ENCODE peak calls at places on chromosomes 12 and 14, in ten cellular contexts. One of them, this sample, is unnamed.

GRCh38 chr12:28257411-28257810 is 67.2 kb downstream of the CCDC91 start:
- DNase-seq in upper lobe of left lung: no peak
- DNase-seq in K562: no peak
- DNase-seq in HepG2: no peak
- DNase-seq in ovary: no peak
- DNase-seq in A549: no peak
- DNase-seq in tibial nerve: no peak
- DNase-seq in GM12878: no peak
- DNase-seq in H1: no peak
- DNase-seq in stomach: no peak
- DNase-seq in this sample: no peak

GRCh38 chr12:69284131-69284530 is 44.8 kb downstream of the CPSF6 start:
- DNase-seq in upper lobe of left lung: peak
- DNase-seq in A549: peak
- DNase-seq in ovary: peak
- DNase-seq in GM12878: no peak
- DNase-seq in K562: peak
- DNase-seq in HepG2: peak
- DNase-seq in tibial nerve: peak
- DNase-seq in H1: peak
- DNase-seq in stomach: peak
- DNase-seq in this sample: peak

GRCh38 chr14:39988939-39989338 is 556.7 kb upstream of the FBXO33 start:
- DNase-seq in stomach: no peak
- DNase-seq in A549: peak
- DNase-seq in K562: peak
- DNase-seq in H1: no peak
- DNase-seq in tibial nerve: no peak
- DNase-seq in ovary: no peak
- DNase-seq in GM12878: no peak
- DNase-seq in upper lobe of left lung: no peak
- DNase-seq in HepG2: peak
- DNase-seq in this sample: no peak

GRCh38 chr12:114762490-114763110 is 78.6 kb upstream of the TBX3 start:
- DNase-seq in upper lobe of left lung: peak
- DNase-seq in H1: no peak
- DNase-seq in GM12878: no peak
- DNase-seq in K562: no peak
- DNase-seq in tibial nerve: no peak
- DNase-seq in stomach: no peak
- DNase-seq in HepG2: no peak
- DNase-seq in A549: no peak
- DNase-seq in ovary: peak
- DNase-seq in this sample: no peak

GRCh38 chr12:104551313-104551931 is 94.7 kb downstream of the CHST11 start:
- DNase-seq in stomach: peak
- DNase-seq in tibial nerve: no peak
- DNase-seq in upper lobe of left lung: no peak
- DNase-seq in ovary: no peak
- DNase-seq in GM12878: no peak
- DNase-seq in K562: no peak
- DNase-seq in H1: no peak
- DNase-seq in A549: no peak
- DNase-seq in HepG2: no peak
- DNase-seq in this sample: no peak

GRCh38 chr12:96811083-96811482 is 96.0 kb upstream of the NEDD1 start:
- DNase-seq in stomach: no peak
- DNase-seq in K562: no peak
- DNase-seq in ovary: no peak
- DNase-seq in HepG2: peak
- DNase-seq in GM12878: no peak
- DNase-seq in A549: peak
- DNase-seq in H1: no peak
- DNase-seq in upper lobe of left lung: no peak
- DNase-seq in tibial nerve: no peak
- DNase-seq in this sample: no peak

GRCh38 chr12:57877876-57878275 is 31.3 kb upstream of the CTDSP2 start:
- DNase-seq in tibial nerve: no peak
- DNase-seq in HepG2: no peak
- DNase-seq in K562: no peak
- DNase-seq in upper lobe of left lung: no peak
- DNase-seq in ovary: no peak
- DNase-seq in A549: no peak
- DNase-seq in GM12878: no peak
- DNase-seq in H1: no peak
- DNase-seq in stomach: no peak
- DNase-seq in this sample: no peak

GRCh38 chr12:2877047-2877958 is at the start of the genes FOXM1 and RHNO1:
- DNase-seq in GM12878: no peak
- DNase-seq in K562: peak
- DNase-seq in HepG2: peak
- DNase-seq in tibial nerve: peak
- DNase-seq in A549: peak
- DNase-seq in stomach: peak
- DNase-seq in upper lobe of left lung: peak
- DNase-seq in H1: peak
- DNase-seq in ovary: peak
- DNase-seq in this sample: peak

GRCh38 chr12:63948211-63948610 is 103.7 kb downstream of the SRGAP1 start:
- DNase-seq in A549: no peak
- DNase-seq in H1: no peak
- DNase-seq in tibial nerve: no peak
- DNase-seq in GM12878: no peak
- DNase-seq in HepG2: no peak
- DNase-seq in stomach: no peak
- DNase-seq in K562: no peak
- DNase-seq in upper lobe of left lung: no peak
- DNase-seq in ovary: no peak
- DNase-seq in this sample: no peak

GRCh38 chr14:35438910-35439713 is 34.6 kb upstream of the NFKBIA start:
- DNase-seq in A549: peak
- DNase-seq in K562: peak
- DNase-seq in GM12878: peak
- DNase-seq in tibial nerve: no peak
- DNase-seq in stomach: no peak
- DNase-seq in ovary: no peak
- DNase-seq in HepG2: peak
- DNase-seq in H1: no peak
- DNase-seq in upper lobe of left lung: no peak
- DNase-seq in this sample: no peak

GRCh38 chr12:131773582-131774221 is 54.5 kb upstream of the MMP17 start:
- DNase-seq in tibial nerve: no peak
- DNase-seq in HepG2: no peak
- DNase-seq in upper lobe of left lung: no peak
- DNase-seq in stomach: no peak
- DNase-seq in H1: no peak
- DNase-seq in GM12878: peak
- DNase-seq in ovary: no peak
- DNase-seq in K562: no peak
- DNase-seq in A549: no peak
- DNase-seq in this sample: peak

GRCh38 chr12:54991161-54991991 is 6.8 kb upstream of the TESPA1 start:
- DNase-seq in stomach: no peak
- DNase-seq in A549: no peak
- DNase-seq in GM12878: peak
- DNase-seq in K562: no peak
- DNase-seq in H1: no peak
- DNase-seq in HepG2: no peak
- DNase-seq in ovary: no peak
- DNase-seq in tibial nerve: no peak
- DNase-seq in upper lobe of left lung: no peak
- DNase-seq in this sample: no peak

GRCh38 chr14:51491776-51492175 is 159.9 kb upstream of the FRMD6 start:
- DNase-seq in upper lobe of left lung: no peak
- DNase-seq in GM12878: no peak
- DNase-seq in H1: no peak
- DNase-seq in HepG2: no peak
- DNase-seq in ovary: no peak
- DNase-seq in K562: no peak
- DNase-seq in A549: no peak
- DNase-seq in tibial nerve: no peak
- DNase-seq in stomach: no peak
- DNase-seq in this sample: no peak

DNA sequence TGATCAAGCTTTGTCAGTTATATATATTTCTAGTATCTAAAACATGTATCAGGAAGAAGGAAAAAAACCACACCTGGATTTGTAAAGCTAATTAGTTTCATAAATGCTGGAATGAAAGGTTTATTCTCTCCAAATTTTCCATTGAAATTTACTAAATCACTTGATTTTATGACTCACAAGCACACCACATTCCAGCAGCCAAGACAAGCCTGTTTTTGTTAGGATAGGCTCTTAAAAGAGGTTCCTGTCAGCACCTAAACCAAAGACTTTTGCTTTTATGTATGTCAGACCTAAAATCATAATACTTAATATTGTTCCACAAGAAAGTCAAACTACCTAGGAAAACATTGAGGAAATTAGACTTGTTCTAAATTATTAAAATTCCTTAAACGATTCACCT is 85.3 kb upstream of the PAWR start:
- DNase-seq in tibial nerve: no peak
- DNase-seq in stomach: no peak
- DNase-seq in ovary: no peak
- DNase-seq in GM12878: no peak
- DNase-seq in upper lobe of left lung: no peak
- DNase-seq in H1: no peak
- DNase-seq in A549: no peak
- DNase-seq in HepG2: peak
- DNase-seq in K562: no peak
- DNase-seq in this sample: no peak
- TF ChIP-seq EP300 in tibial nerve: no peak
- TF ChIP-seq EP300 in stomach: no peak
- TF ChIP-seq EP300 in ovary: no peak
- TF ChIP-seq EP300 in GM12878: no peak
- TF ChIP-seq EP300 in upper lobe of left lung: no peak
- TF ChIP-seq EP300 in H1: no peak
- TF ChIP-seq EP300 in A549: no peak
- TF ChIP-seq EP300 in HepG2: no peak
- TF ChIP-seq EP300 in K562: no peak
- TF ChIP-seq EP300 in this sample: no peak

DNA sequence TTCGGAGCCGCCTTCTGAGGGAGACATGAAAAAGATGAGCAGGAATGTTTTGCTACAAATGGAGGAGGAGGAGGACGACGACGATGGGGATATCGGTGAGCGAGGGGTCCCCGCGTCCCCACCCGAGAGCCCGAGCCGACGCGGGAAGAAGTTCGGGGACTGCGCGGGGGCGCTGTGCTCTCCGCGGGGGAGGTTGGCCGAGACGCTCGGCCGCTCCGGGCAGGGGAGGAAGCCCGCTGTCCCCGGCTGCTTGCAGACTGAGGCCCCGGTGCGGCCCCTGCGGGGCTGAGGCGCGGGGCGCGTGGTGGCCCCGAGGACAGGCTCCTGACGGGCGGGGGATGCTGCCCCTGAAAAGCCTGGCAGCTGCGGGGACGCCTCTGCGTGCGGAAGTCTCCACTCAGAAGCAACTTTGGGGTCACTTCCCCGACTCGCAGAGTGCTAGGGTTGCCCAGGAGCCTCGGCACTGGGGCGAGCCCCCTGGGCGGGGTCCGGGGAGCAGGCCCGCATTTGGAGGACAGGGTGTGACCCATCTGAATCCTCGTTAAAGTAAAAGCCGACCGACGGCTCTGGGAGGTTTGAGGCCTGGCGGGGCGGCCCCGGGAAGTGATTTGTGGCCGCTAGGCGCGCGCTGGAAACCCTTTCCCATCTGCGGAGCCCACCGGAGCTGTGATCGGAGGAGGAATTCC is 545 bp downstream of the ANO6 start:
- DNase-seq in stomach: peak
- DNase-seq in K562: peak
- DNase-seq in A549: peak
- DNase-seq in GM12878: no peak
- DNase-seq in HepG2: peak
- DNase-seq in ovary: peak
- DNase-seq in H1: peak
- DNase-seq in upper lobe of left lung: peak
- DNase-seq in tibial nerve: peak
- DNase-seq in this sample: peak
- TF ChIP-seq CTCF in stomach: peak
- TF ChIP-seq CTCF in K562: peak
- TF ChIP-seq CTCF in A549: peak
- TF ChIP-seq CTCF in GM12878: peak
- TF ChIP-seq CTCF in HepG2: peak
- TF ChIP-seq CTCF in ovary: no peak
- TF ChIP-seq CTCF in H1: peak
- TF ChIP-seq CTCF in upper lobe of left lung: peak
- TF ChIP-seq CTCF in tibial nerve: no peak
- TF ChIP-seq CTCF in this sample: no peak

DNA sequence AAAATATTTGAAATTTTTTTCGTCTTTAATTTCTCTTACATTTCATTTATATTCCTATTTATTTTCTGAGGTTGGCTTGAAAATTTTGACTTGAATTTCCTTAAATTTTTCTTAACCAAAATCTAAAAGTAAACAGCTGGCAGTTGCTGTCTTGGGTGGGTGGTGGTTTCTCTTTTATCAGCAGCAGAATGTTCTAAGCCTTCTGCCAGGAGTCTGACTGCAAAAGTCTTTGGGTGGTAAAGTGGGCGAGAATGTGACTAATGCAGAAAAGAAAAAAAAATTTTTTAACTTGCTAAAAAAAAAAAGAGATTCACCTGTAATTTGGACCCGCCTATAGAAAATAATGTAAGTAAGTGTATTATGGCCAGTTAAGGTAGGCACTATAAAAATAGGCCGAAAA is 2.5 kb downstream of the FGFR1OP2 start:
- DNase-seq in K562: peak
- DNase-seq in stomach: no peak
- DNase-seq in H1: no peak
- DNase-seq in GM12878: no peak
- DNase-seq in A549: no peak
- DNase-seq in ovary: no peak
- DNase-seq in upper lobe of left lung: no peak
- DNase-seq in tibial nerve: no peak
- DNase-seq in HepG2: no peak
- DNase-seq in this sample: no peak
- TF ChIP-seq POLR2A in K562: no peak
- TF ChIP-seq POLR2A in stomach: no peak
- TF ChIP-seq POLR2A in H1: no peak
- TF ChIP-seq POLR2A in GM12878: no peak
- TF ChIP-seq POLR2A in A549: no peak
- TF ChIP-seq POLR2A in ovary: no peak
- TF ChIP-seq POLR2A in upper lobe of left lung: no peak
- TF ChIP-seq POLR2A in tibial nerve: no peak
- TF ChIP-seq POLR2A in HepG2: no peak
- TF ChIP-seq POLR2A in this sample: no peak

DNA sequence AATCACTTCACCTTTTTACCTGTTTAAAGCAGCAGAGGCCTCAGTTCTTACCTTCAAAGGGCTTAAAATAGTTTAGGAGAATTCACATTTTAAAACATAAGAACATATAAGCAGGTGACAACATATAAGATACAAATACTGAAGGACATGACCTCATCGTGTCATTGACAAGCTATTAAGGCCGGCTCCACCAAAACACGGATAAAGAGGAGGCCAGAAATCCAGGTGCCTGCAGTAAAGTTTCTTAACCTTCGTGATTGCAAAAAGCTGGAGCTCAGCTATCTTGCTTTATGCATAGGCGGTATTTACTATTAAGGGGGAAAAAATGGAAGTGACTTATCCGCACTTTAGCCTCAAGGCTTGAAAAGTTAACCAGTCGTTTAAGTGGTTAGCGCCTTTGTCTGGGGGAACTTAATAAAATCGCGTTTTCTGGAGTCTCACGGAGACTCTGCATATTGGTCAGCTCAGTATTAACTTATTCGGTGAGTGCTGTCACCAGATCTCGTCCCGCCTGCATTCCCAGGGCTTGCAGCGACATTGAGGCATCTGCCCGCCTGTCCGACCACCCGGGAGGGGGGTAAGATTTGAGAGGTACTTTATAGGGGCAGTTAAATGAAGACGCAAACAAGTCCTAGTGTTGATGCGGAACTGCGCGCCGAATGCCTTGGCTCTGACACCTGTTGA is 1.1 kb upstream of the SP1 start:
- DNase-seq in A549: no peak
- DNase-seq in tibial nerve: no peak
- DNase-seq in ovary: no peak
- DNase-seq in HepG2: no peak
- DNase-seq in GM12878: no peak
- DNase-seq in K562: peak
- DNase-seq in H1: no peak
- DNase-seq in stomach: no peak
- DNase-seq in upper lobe of left lung: no peak
- DNase-seq in this sample: no peak
- TF ChIP-seq EP300 in A549: no peak
- TF ChIP-seq EP300 in tibial nerve: no peak
- TF ChIP-seq EP300 in ovary: peak
- TF ChIP-seq EP300 in HepG2: no peak
- TF ChIP-seq EP300 in GM12878: no peak
- TF ChIP-seq EP300 in K562: no peak
- TF ChIP-seq EP300 in H1: no peak
- TF ChIP-seq EP300 in stomach: no peak
- TF ChIP-seq EP300 in upper lobe of left lung: no peak
- TF ChIP-seq EP300 in this sample: no peak

This sample was measured in transverse colon.